ENCODE peak calls at places on chromosomes 11 and 22, in ten cellular contexts. Y is left ventricle myocardium inferior, M is heart right ventricle, L is SJSA1, W is body of pancreas, J is A673, P is neuronal stem cell, U is pancreas, F is ovary, V is GM23248. N is an unnamed sample.

GRCh38 chr11:1501421-1502167 is 15.0 kb upstream of the MOB2 start:
- DNase-seq in Y (peak; percentile 68), M (no peak), L (no peak), W (no peak), J (no peak), P (no peak), U (no peak), F (peak; percentile 23), V (no peak), N (no peak)

GRCh38 chr11:91047882-91048281 is 825.0 kb upstream of the CHORDC1 start:
- DNase-seq in Y (no peak), M (no peak), L (no peak), W (no peak), J (peak; percentile 22), P (no peak), U (no peak), F (no peak), V (no peak), N (no peak)

GRCh38 chr11:29184939-29185890 is 831.6 kb downstream of the KCNA4 start:
- DNase-seq in Y (no peak), M (no peak), L (peak; percentile 89), W (no peak), J (peak; percentile 100), P (no peak), U (no peak), F (no peak), V (peak; percentile 91), N (no peak)

GRCh38 chr22:41911292-41911611 is 3.6 kb downstream of the SHISA8 start:
- DNase-seq in Y (no peak), M (no peak), L (no peak), W (no peak), J (no peak), P (no peak), U (peak; percentile 73), F (no peak), V (no peak), N (no peak)

GRCh38 chr22:32830957-32831356 is 29.5 kb downstream of the TIMP3 start:
- DNase-seq in Y (no peak), M (no peak), L (no peak), W (no peak), J (no peak), P (no peak), U (no peak), F (no peak), V (no peak), N (no peak)

GRCh38 chr11:1875093-1875785 is 16.5 kb downstream of the PRR33 start:
- DNase-seq in Y (peak; percentile 49), M (peak; percentile 46), L (no peak), W (no peak), J (no peak), P (no peak), U (peak; percentile 68), F (peak; percentile 43), V (no peak), N (no peak)

GRCh38 chr22:31495343-31495742 is 993 bp upstream of the SFI1 start:
- DNase-seq in Y (no peak), M (no peak), L (no peak), W (no peak), J (no peak), P (no peak), U (no peak), F (no peak), V (no peak), N (no peak)

GRCh38 chr22:43471606-43472135 is 59.9 kb downstream of the MPPED1 start:
- DNase-seq in Y (no peak), M (no peak), L (no peak), W (no peak), J (no peak), P (no peak), U (no peak), F (no peak), V (no peak), N (no peak)

GRCh38 chr11:39932996-39933395 is 1526.5 kb downstream of the LRRC4C start:
- DNase-seq in Y (no peak), M (no peak), L (no peak), W (no peak), J (no peak), P (no peak), U (no peak), F (no peak), V (no peak), N (no peak)
- H3K27ac ChIP-seq in Y (no peak overlapping the region), M (no peak overlapping the region), L (no peak overlapping the region), W (no peak overlapping the region), J (no peak overlapping the region), P (no peak overlapping the region), U (no peak overlapping the region), F (no peak overlapping the region), V (no peak overlapping the region), N (no peak overlapping the region)

GRCh38 chr11:119027561-119028345 is 2.9 kb downstream of the SLC37A4 start:
- DNase-seq in Y (no peak), M (no peak), L (no peak), W (no peak), J (no peak), P (no peak), U (peak; percentile 58), F (no peak), V (no peak), N (no peak)

GRCh38 chr11:119024430-119025098 is 6.0 kb downstream of the TRAPPC4 start:
- DNase-seq in Y (no peak), M (no peak), L (no peak), W (no peak), J (no peak), P (no peak), U (peak; percentile 48), F (no peak), V (no peak), N (no peak)

GRCh38 chr11:119026970-119027369 is 3.7 kb downstream of the SLC37A4 start:
- DNase-seq in Y (no peak), M (no peak), L (no peak), W (no peak), J (no peak), P (no peak), U (peak; percentile 13), F (no peak), V (no peak), N (no peak)

GRCh38 chr11:119025099-119025473 is 5.6 kb downstream of the SLC37A4 start:
- DNase-seq in Y (no peak), M (no peak), L (no peak), W (no peak), J (no peak), P (no peak), U (no peak), F (no peak), V (no peak), N (no peak)

GRCh38 chr11:119025978-119026766 is 4.5 kb downstream of the SLC37A4 start:
- DNase-seq in Y (no peak), M (no peak), L (no peak), W (no peak), J (no peak), P (no peak), U (peak; percentile 8), F (no peak), V (no peak), N (no peak)
- H3K27ac ChIP-seq in Y (no peak overlapping the region), M (peak overlapping the region; percentile 57), L (no peak overlapping the region), W (peak overlapping the region; percentile 95), J (no peak overlapping the region), P (no peak overlapping the region), U (peak overlapping the region; percentile 55), F (no peak overlapping the region), V (no peak overlapping the region), N (no peak overlapping the region)

GRCh38 chr11:72103754-72104167 is 664 bp upstream of the LAMTOR1 start:
- DNase-seq in Y (no peak), M (no peak), L (no peak), W (no peak), J (no peak), P (no peak), U (no peak), F (no peak), V (no peak), N (no peak)

GRCh38 chr11:72102946-72103753 is at the start of gene LAMTOR1:
- DNase-seq in Y (peak; percentile 100), M (peak; percentile 99), L (peak; percentile 83), W (peak; percentile 100), J (peak; percentile 100), P (peak; percentile 96), U (peak; percentile 99), F (peak; percentile 100), V (peak; percentile 100), N (peak; percentile 97)

GRCh38 chr11:72100462-72100861 is 2.6 kb downstream of the LAMTOR1 start:
- DNase-seq in Y (no peak), M (no peak), L (no peak), W (no peak), J (no peak), P (no peak), U (no peak), F (no peak), V (peak; percentile 27), N (no peak)

GRCh38 chr11:72102162-72102561 is 935 bp downstream of the LAMTOR1 start:
- DNase-seq in Y (no peak), M (no peak), L (no peak), W (no peak), J (no peak), P (no peak), U (no peak), F (no peak), V (peak; percentile 27), N (no peak)

DNA sequence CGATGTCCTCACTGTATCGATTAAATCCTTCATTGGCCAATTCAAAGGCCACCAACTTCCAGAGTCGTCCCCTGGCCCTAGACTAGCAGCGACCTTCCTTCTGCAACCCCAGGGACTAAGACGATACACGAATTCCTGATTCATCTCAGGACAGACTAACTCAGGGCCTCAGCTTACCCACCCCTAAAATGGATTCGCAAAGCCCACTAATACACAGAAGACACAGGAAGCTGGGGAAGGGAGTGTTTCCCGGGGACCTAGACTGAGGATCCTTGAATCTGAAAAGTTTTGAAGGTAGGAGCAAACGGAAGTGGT is 509 bp downstream of the LAMTOR1 start:
- DNase-seq in Y (no peak), M (no peak), L (no peak), W (no peak), J (no peak), P (no peak), U (no peak), F (no peak), V (no peak), N (no peak)
- H3K27ac ChIP-seq in Y (peak overlapping the region; percentile 99), M (peak overlapping the region; percentile 91), L (peak overlapping the region; percentile 91), W (peak overlapping the region; percentile 95), J (peak overlapping the region; percentile 94), P (peak overlapping the region; percentile 69), U (peak overlapping the region; percentile 87), F (peak overlapping the region; percentile 43), V (peak overlapping the region; percentile 84), N (peak overlapping the region; percentile 91)

GRCh38 chr22:30317778-30318177 is 9.0 kb downstream of the TBC1D10A start:
- DNase-seq in Y (no peak), M (no peak), L (no peak), W (no peak), J (no peak), P (no peak), U (no peak), F (no peak), V (no peak), N (no peak)

GRCh38 chr22:30315962-30316576 is 10.7 kb downstream of the TBC1D10A start:
- DNase-seq in Y (no peak), M (no peak), L (no peak), W (no peak), J (no peak), P (no peak), U (no peak), F (no peak), V (no peak), N (no peak)

GRCh38 chr22:30320021-30320556 is 6.7 kb downstream of the TBC1D10A start:
- DNase-seq in Y (peak; percentile 11), M (no peak), L (no peak), W (no peak), J (no peak), P (no peak), U (no peak), F (no peak), V (no peak), N (no peak)

GRCh38 chr22:30321461-30321860 is 5.3 kb downstream of the TBC1D10A start:
- DNase-seq in Y (no peak), M (no peak), L (no peak), W (no peak), J (no peak), P (no peak), U (no peak), F (no peak), V (no peak), N (no peak)

GRCh38 chr22:30318773-30319419 is 7.8 kb downstream of the TBC1D10A start:
- DNase-seq in Y (peak; percentile 11), M (no peak), L (no peak), W (no peak), J (no peak), P (no peak), U (no peak), F (no peak), V (no peak), N (no peak)
- H3K27ac ChIP-seq in Y (peak overlapping the region; percentile 75), M (peak overlapping the region; percentile 50), L (no peak overlapping the region), W (no peak overlapping the region), J (no peak overlapping the region), P (no peak overlapping the region), U (no peak overlapping the region), F (no peak overlapping the region), V (no peak overlapping the region), N (no peak overlapping the region)

N was measured in substantia nigra.